ENCODE peak calls at places on chromosomes 16 and 17, in eight cellular contexts. U is heart right ventricle; I is A549; N is heart left ventricle; K is naive thymus-derived CD4-positive, alpha-beta T cell; L is lower lobe of right lung; O is keratinocyte; F is upper lobe of right lung. A is an unnamed sample.

GRCh38 chr16:12697437-12697836 is 106.2 kb downstream of the CPPED1 start:
- DNase-seq in U (no peak), I (no peak), N (no peak), K (no peak), L (no peak), O (no peak), F (no peak), A (no peak)

GRCh38 chr17:75262112-75262606 is 480 bp downstream of the MRPS7 start:
- DNase-seq in U (no peak), I (no peak), N (no peak), K (no peak), L (no peak), O (no peak), F (no peak), A (no peak)

GRCh38 chr17:16916557-16916920 is 55.4 kb downstream of the TNFRSF13B start:
- DNase-seq in U (no peak), I (no peak), N (no peak), K (no peak), L (peak; percentile 14), O (no peak), F (peak; percentile 45), A (no peak)

GRCh38 chr16:87198328-87198731 is 118.9 kb downstream of the C16orf95 start:
- DNase-seq in U (no peak), I (no peak), N (no peak), K (no peak), L (no peak), O (no peak), F (no peak), A (no peak)

GRCh38 chr16:51408357-51408756 is 257.3 kb upstream of the SALL1 start:
- DNase-seq in U (no peak), I (peak; percentile 30), N (no peak), K (no peak), L (no peak), O (peak; percentile 4), F (no peak), A (no peak)

GRCh38 chr17:76869878-76870714 is 1.9 kb downstream of the MGAT5B start:
- DNase-seq in U (no peak), I (no peak), N (no peak), K (no peak), L (no peak), O (no peak), F (no peak), A (no peak)

GRCh38 chr17:79836952-79837887 is 2.0 kb downstream of the CBX4 start:
- DNase-seq in U (peak; percentile 71), I (peak; percentile 94), N (peak; percentile 90), K (no peak), L (peak; percentile 94), O (no peak), F (peak; percentile 95), A (no peak)

GRCh38 chr17:67477687-67478086 is 100.6 kb downstream of the PITPNC1 start:
- DNase-seq in U (no peak), I (no peak), N (no peak), K (peak; percentile 26), L (no peak), O (peak; percentile 63), F (no peak), A (no peak)

GRCh38 chr16:89602273-89602951 is 11.0 kb upstream of the DPEP1 start:
- DNase-seq in U (peak; percentile 29), I (peak; percentile 55), N (peak; percentile 63), K (no peak), L (no peak), O (no peak), F (no peak), A (no peak)

GRCh38 chr17:633641-634091 is 81.0 kb downstream of the VPS53 start:
- DNase-seq in U (peak; percentile 22), I (no peak), N (no peak), K (no peak), L (no peak), O (no peak), F (no peak), A (no peak)

GRCh38 chr17:78817123-78817522 is 23.5 kb downstream of the USP36 start:
- DNase-seq in U (no peak), I (no peak), N (no peak), K (peak; percentile 89), L (no peak), O (no peak), F (no peak), A (no peak)

GRCh38 chr16:89423709-89424260 is 66.6 kb downstream of the ANKRD11 start:
- DNase-seq in U (no peak), I (no peak), N (no peak), K (no peak), L (no peak), O (no peak), F (no peak), A (no peak)

GRCh38 chr16:75614247-75614897 is 8.7 kb downstream of the ADAT1 start:
- DNase-seq in U (no peak), I (no peak), N (no peak), K (no peak), L (no peak), O (peak; percentile 11), F (no peak), A (no peak)

GRCh38 chr17:46832945-46833839 is 14.7 kb upstream of the WNT3 start:
- DNase-seq in U (peak; percentile 25), I (no peak), N (peak; percentile 80), K (no peak), L (peak; percentile 37), O (no peak), F (no peak), A (peak; percentile 14)

GRCh38 chr16:11312718-11313492 is 31.8 kb upstream of the PRM1 start:
- DNase-seq in U (no peak), I (peak; percentile 31), N (no peak), K (no peak), L (no peak), O (no peak), F (no peak), A (no peak)

GRCh38 chr17:35051579-35052239 is 11.8 kb downstream of the RFFL start:
- DNase-seq in U (no peak), I (no peak), N (no peak), K (no peak), L (no peak), O (no peak), F (no peak), A (no peak)

GRCh38 chr16:72480926-72481325 is 309.0 kb upstream of the PMFBP1 start:
- DNase-seq in U (no peak), I (no peak), N (no peak), K (no peak), L (no peak), O (no peak), F (no peak), A (no peak)

GRCh38 chr16:24281466-24281865 is 25.3 kb downstream of the CACNG3 start:
- DNase-seq in U (no peak), I (no peak), N (no peak), K (no peak), L (no peak), O (no peak), F (no peak), A (no peak)

GRCh38 chr16:66508261-66508913 is 41.5 kb downstream of the TK2 start:
- DNase-seq in U (no peak), I (peak; percentile 93), N (no peak), K (no peak), L (no peak), O (peak; percentile 88), F (no peak), A (no peak)

GRCh38 chr17:28920191-28920590 is 17.3 kb upstream of the DHRS13 start:
- DNase-seq in U (no peak), I (no peak), N (no peak), K (no peak), L (no peak), O (no peak), F (no peak), A (no peak)

GRCh38 chr17:39889200-39889599 is 21.2 kb downstream of the ZPBP2 start:
- DNase-seq in U (no peak), I (no peak), N (no peak), K (no peak), L (no peak), O (no peak), F (no peak), A (no peak)
- H3K27ac ChIP-seq in U (no peak overlapping the region), I (no peak overlapping the region), N (no peak overlapping the region), K (no peak overlapping the region), L (no peak overlapping the region), O (no peak overlapping the region), F (no peak overlapping the region), A (no peak overlapping the region)

GRCh38 chr17:48064638-48065037 is 16.5 kb downstream of the NFE2L1 start:
- DNase-seq in U (no peak), I (no peak), N (no peak), K (no peak), L (no peak), O (no peak), F (no peak), A (no peak)
- H3K27ac ChIP-seq in U (no peak overlapping the region), I (no peak overlapping the region), N (peak overlapping the region; percentile 39), K (no peak overlapping the region), L (no peak overlapping the region), O (peak overlapping the region; percentile 62), F (no peak overlapping the region), A (no peak overlapping the region)

GRCh38 chr16:50081428-50082018 is 15.8 kb downstream of the HEATR3 start:
- DNase-seq in U (no peak), I (no peak), N (no peak), K (no peak), L (no peak), O (no peak), F (no peak), A (no peak)

GRCh38 chr16:50083996-50084395 is 18.2 kb downstream of the HEATR3 start:
- DNase-seq in U (no peak), I (no peak), N (no peak), K (no peak), L (no peak), O (no peak), F (no peak), A (no peak)

GRCh38 chr16:50079741-50080140 is 14.0 kb downstream of the HEATR3 start:
- DNase-seq in U (no peak), I (no peak), N (no peak), K (no peak), L (no peak), O (no peak), F (no peak), A (no peak)
- H3K27ac ChIP-seq in U (no peak overlapping the region), I (no peak overlapping the region), N (no peak overlapping the region), K (no peak overlapping the region), L (no peak overlapping the region), O (no peak overlapping the region), F (no peak overlapping the region), A (no peak overlapping the region)

GRCh38 chr17:40072481-40073346 is 9.9 kb downstream of the THRA start:
- DNase-seq in U (peak; percentile 22), I (no peak), N (peak; percentile 47), K (no peak), L (no peak), O (no peak), F (no peak), A (no peak)

GRCh38 chr17:40073454-40074174 is 10.8 kb downstream of the THRA start:
- DNase-seq in U (no peak), I (no peak), N (no peak), K (no peak), L (no peak), O (no peak), F (no peak), A (no peak)

GRCh38 chr17:40070644-40070894 is 7.8 kb downstream of the THRA start:
- DNase-seq in U (peak; percentile 7), I (no peak), N (peak; percentile 27), K (no peak), L (no peak), O (no peak), F (no peak), A (no peak)

GRCh38 chr17:40070895-40071719 is 8.3 kb downstream of the THRA start:
- DNase-seq in U (peak; percentile 57), I (peak; percentile 84), N (peak; percentile 82), K (no peak), L (peak; percentile 90), O (no peak), F (peak; percentile 93), A (peak; percentile 52)

GRCh38 chr17:40071720-40072480 is 9.1 kb downstream of the THRA start:
- DNase-seq in U (peak; percentile 67), I (peak; percentile 91), N (peak; percentile 86), K (no peak), L (peak; percentile 85), O (no peak), F (peak; percentile 90), A (peak; percentile 93)
- H3K27ac ChIP-seq in U (peak overlapping the region; percentile 90), I (peak overlapping the region; percentile 95), N (peak overlapping the region; percentile 90), K (peak overlapping the region; percentile 75), L (peak overlapping the region; percentile 84), O (no peak overlapping the region), F (peak overlapping the region; percentile 89), A (peak overlapping the region; percentile 100)